ENCODE peak calls at places on chromosomes 3 and 15, in eight cellular contexts. One of them, this sample, is unnamed.

GRCh38 chr15:98360031-98360430 is 288.3 kb upstream of the IGF1R start:
- DNase-seq in thoracic aorta: no peak
- DNase-seq in heart left ventricle: no peak
- DNase-seq in psoas muscle: no peak
- DNase-seq in colonic mucosa: no peak
- DNase-seq in AG04450: no peak
- DNase-seq in neural progenitor cell: no peak
- DNase-seq in GM12864: no peak
- DNase-seq in this sample: no peak

GRCh38 chr3:187839422-187839821 is 94.2 kb upstream of the BCL6 start:
- DNase-seq in heart left ventricle: no peak
- DNase-seq in thoracic aorta: no peak
- DNase-seq in psoas muscle: no peak
- DNase-seq in colonic mucosa: no peak
- DNase-seq in GM12864: no peak
- DNase-seq in neural progenitor cell: no peak
- DNase-seq in AG04450: no peak
- DNase-seq in this sample: no peak

GRCh38 chr3:122692674-122693073 is 12.0 kb downstream of the PARP14 start:
- DNase-seq in heart left ventricle: no peak
- DNase-seq in thoracic aorta: no peak
- DNase-seq in neural progenitor cell: no peak
- DNase-seq in GM12864: no peak
- DNase-seq in colonic mucosa: no peak
- DNase-seq in psoas muscle: no peak
- DNase-seq in AG04450: no peak
- DNase-seq in this sample: no peak

GRCh38 chr15:79282371-79283251 is at the start of gene ANKRD34C:
- DNase-seq in psoas muscle: no peak
- DNase-seq in colonic mucosa: no peak
- DNase-seq in thoracic aorta: no peak
- DNase-seq in heart left ventricle: peak; percentile 58
- DNase-seq in neural progenitor cell: peak; percentile 59
- DNase-seq in GM12864: no peak
- DNase-seq in AG04450: no peak
- DNase-seq in this sample: no peak

GRCh38 chr3:79954756-79955155 is 187.0 kb upstream of the ROBO1 start:
- DNase-seq in psoas muscle: no peak
- DNase-seq in thoracic aorta: no peak
- DNase-seq in colonic mucosa: no peak
- DNase-seq in neural progenitor cell: no peak
- DNase-seq in GM12864: no peak
- DNase-seq in AG04450: no peak
- DNase-seq in heart left ventricle: no peak
- DNase-seq in this sample: no peak

GRCh38 chr3:134333522-134334181 is 40.6 kb downstream of the AMOTL2 start:
- DNase-seq in AG04450: no peak
- DNase-seq in thoracic aorta: no peak
- DNase-seq in heart left ventricle: no peak
- DNase-seq in psoas muscle: no peak
- DNase-seq in colonic mucosa: no peak
- DNase-seq in neural progenitor cell: peak; percentile 91
- DNase-seq in GM12864: no peak
- DNase-seq in this sample: peak; percentile 82

GRCh38 chr3:32840086-32840841 is 22.5 kb downstream of the TRIM71 start:
- DNase-seq in colonic mucosa: no peak
- DNase-seq in AG04450: no peak
- DNase-seq in neural progenitor cell: peak; percentile 90
- DNase-seq in thoracic aorta: no peak
- DNase-seq in GM12864: no peak
- DNase-seq in psoas muscle: no peak
- DNase-seq in heart left ventricle: no peak
- DNase-seq in this sample: no peak

GRCh38 chr3:55485208-55485791 is 1.8 kb downstream of the WNT5A start:
- DNase-seq in psoas muscle: peak; percentile 79
- DNase-seq in GM12864: peak; percentile 42
- DNase-seq in heart left ventricle: peak; percentile 87
- DNase-seq in AG04450: no peak
- DNase-seq in neural progenitor cell: peak; percentile 94
- DNase-seq in colonic mucosa: peak; percentile 75
- DNase-seq in thoracic aorta: no peak
- DNase-seq in this sample: peak; percentile 92

GRCh38 chr3:172836390-172836997 is 86.0 kb downstream of the ECT2 start:
- DNase-seq in colonic mucosa: peak; percentile 45
- DNase-seq in AG04450: no peak
- DNase-seq in neural progenitor cell: peak; percentile 70
- DNase-seq in psoas muscle: no peak
- DNase-seq in thoracic aorta: no peak
- DNase-seq in GM12864: peak; percentile 5
- DNase-seq in heart left ventricle: no peak
- DNase-seq in this sample: peak; percentile 75

GRCh38 chr3:37400945-37401344 is 226.6 kb upstream of the LRRFIP2 start:
- DNase-seq in heart left ventricle: no peak
- DNase-seq in GM12864: no peak
- DNase-seq in AG04450: no peak
- DNase-seq in thoracic aorta: no peak
- DNase-seq in neural progenitor cell: no peak
- DNase-seq in psoas muscle: no peak
- DNase-seq in colonic mucosa: no peak
- DNase-seq in this sample: peak; percentile 11

GRCh38 chr3:136778865-136779264 is 26.7 kb upstream of the STAG1 start:
- DNase-seq in neural progenitor cell: no peak
- DNase-seq in psoas muscle: no peak
- DNase-seq in colonic mucosa: no peak
- DNase-seq in GM12864: no peak
- DNase-seq in thoracic aorta: no peak
- DNase-seq in heart left ventricle: no peak
- DNase-seq in AG04450: no peak
- DNase-seq in this sample: peak; percentile 50

GRCh38 chr3:98449606-98450193 is 13.3 kb upstream of the OR5K1 start:
- DNase-seq in psoas muscle: no peak
- DNase-seq in colonic mucosa: no peak
- DNase-seq in thoracic aorta: no peak
- DNase-seq in GM12864: peak; percentile 21
- DNase-seq in AG04450: no peak
- DNase-seq in neural progenitor cell: no peak
- DNase-seq in heart left ventricle: no peak
- DNase-seq in this sample: no peak

GRCh38 chr3:128950223-128950938 is 43.5 kb downstream of the CFAP92 start:
- DNase-seq in colonic mucosa: peak; percentile 16
- DNase-seq in heart left ventricle: no peak
- DNase-seq in GM12864: no peak
- DNase-seq in psoas muscle: no peak
- DNase-seq in thoracic aorta: no peak
- DNase-seq in neural progenitor cell: peak; percentile 61
- DNase-seq in AG04450: no peak
- DNase-seq in this sample: peak; percentile 40

GRCh38 chr3:120419797-120420196 is 31.0 kb downstream of the FSTL1 start:
- DNase-seq in heart left ventricle: no peak
- DNase-seq in neural progenitor cell: no peak
- DNase-seq in GM12864: no peak
- DNase-seq in thoracic aorta: no peak
- DNase-seq in colonic mucosa: no peak
- DNase-seq in AG04450: no peak
- DNase-seq in psoas muscle: no peak
- DNase-seq in this sample: no peak

GRCh38 chr3:114179575-114179974 is 723 bp upstream of the DRD3 start:
- DNase-seq in colonic mucosa: no peak
- DNase-seq in psoas muscle: no peak
- DNase-seq in AG04450: peak; percentile 2
- DNase-seq in neural progenitor cell: peak; percentile 39
- DNase-seq in heart left ventricle: no peak
- DNase-seq in thoracic aorta: no peak
- DNase-seq in GM12864: no peak
- DNase-seq in this sample: peak; percentile 53
- TF ChIP-seq CTCF in colonic mucosa: no peak
- TF ChIP-seq CTCF in psoas muscle: no peak
- TF ChIP-seq CTCF in AG04450: peak; percentile 44
- TF ChIP-seq CTCF in neural progenitor cell: peak; percentile 53
- TF ChIP-seq CTCF in heart left ventricle: no peak
- TF ChIP-seq CTCF in thoracic aorta: no peak
- TF ChIP-seq CTCF in GM12864: peak; percentile 45
- TF ChIP-seq CTCF in this sample: peak; percentile 43

DNA sequence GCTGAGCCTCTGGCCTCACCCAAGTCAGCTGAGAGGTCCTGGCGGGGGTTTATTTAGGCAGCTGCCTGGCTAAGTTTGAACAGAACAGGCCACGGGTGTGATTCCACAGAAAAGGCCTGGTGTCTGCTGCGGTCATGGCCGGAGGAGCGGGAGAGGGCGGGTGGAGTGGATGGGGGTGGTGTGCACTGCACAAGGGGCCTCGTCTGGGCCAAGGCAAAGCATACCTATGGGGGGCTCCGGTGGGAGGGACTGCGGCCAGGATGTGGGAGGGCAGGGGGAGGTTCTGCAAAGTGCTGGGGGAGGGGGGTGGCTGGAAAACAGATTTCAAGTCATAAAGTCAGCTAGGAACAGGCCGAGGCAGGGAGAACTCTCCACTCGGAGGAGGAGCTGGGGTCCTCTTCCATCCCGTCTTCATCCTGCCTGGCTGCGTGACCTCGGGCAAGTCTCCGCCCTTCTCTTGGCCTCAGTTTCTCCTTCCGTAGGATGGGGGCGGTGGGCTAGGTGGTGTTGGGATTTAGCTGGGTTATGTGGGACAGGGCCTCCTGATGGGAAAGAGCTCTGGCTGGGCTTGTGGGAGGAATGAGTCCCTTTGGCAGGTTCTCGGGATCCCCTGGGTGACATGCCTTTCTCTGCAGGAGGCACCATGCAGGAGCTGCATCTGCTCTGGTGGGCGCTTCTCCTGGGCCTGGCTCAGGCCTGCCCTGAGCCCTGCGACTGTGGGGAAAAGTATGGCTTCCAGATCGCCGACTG is 881 bp downstream of the ISLR start:
- DNase-seq in colonic mucosa: no peak
- DNase-seq in thoracic aorta: no peak
- DNase-seq in neural progenitor cell: no peak
- DNase-seq in psoas muscle: no peak
- DNase-seq in AG04450: no peak
- DNase-seq in GM12864: no peak
- DNase-seq in heart left ventricle: peak; percentile 73
- DNase-seq in this sample: peak; percentile 42
- H3K4me3 ChIP-seq in colonic mucosa: no peak overlapping the region
- H3K4me3 ChIP-seq in thoracic aorta: peak overlapping the region; percentile 52
- H3K4me3 ChIP-seq in neural progenitor cell: no peak overlapping the region
- H3K4me3 ChIP-seq in psoas muscle: peak overlapping the region; percentile 34
- H3K4me3 ChIP-seq in AG04450: no peak overlapping the region
- H3K4me3 ChIP-seq in GM12864: no peak overlapping the region
- H3K4me3 ChIP-seq in heart left ventricle: peak overlapping the region; percentile 56
- H3K4me3 ChIP-seq in this sample: no peak overlapping the region

GRCh38 chr3:126837773-126838172 is 133.7 kb downstream of the CHCHD6 start:
- DNase-seq in colonic mucosa: no peak
- DNase-seq in GM12864: no peak
- DNase-seq in psoas muscle: no peak
- DNase-seq in heart left ventricle: no peak
- DNase-seq in thoracic aorta: no peak
- DNase-seq in AG04450: no peak
- DNase-seq in neural progenitor cell: no peak
- DNase-seq in this sample: no peak

GRCh38 chr3:126832933-126833332 is 128.9 kb downstream of the CHCHD6 start:
- DNase-seq in heart left ventricle: no peak
- DNase-seq in psoas muscle: no peak
- DNase-seq in neural progenitor cell: no peak
- DNase-seq in GM12864: no peak
- DNase-seq in thoracic aorta: no peak
- DNase-seq in AG04450: no peak
- DNase-seq in colonic mucosa: no peak
- DNase-seq in this sample: no peak

GRCh38 chr3:126834596-126835471 is 130.8 kb downstream of the CHCHD6 start:
- DNase-seq in neural progenitor cell: no peak
- DNase-seq in heart left ventricle: no peak
- DNase-seq in psoas muscle: no peak
- DNase-seq in thoracic aorta: no peak
- DNase-seq in colonic mucosa: no peak
- DNase-seq in AG04450: no peak
- DNase-seq in GM12864: no peak
- DNase-seq in this sample: no peak

GRCh38 chr3:126836220-126836860 is 132.3 kb downstream of the CHCHD6 start:
- DNase-seq in colonic mucosa: no peak
- DNase-seq in psoas muscle: no peak
- DNase-seq in neural progenitor cell: no peak
- DNase-seq in heart left ventricle: no peak
- DNase-seq in GM12864: no peak
- DNase-seq in thoracic aorta: no peak
- DNase-seq in AG04450: no peak
- DNase-seq in this sample: no peak

GRCh38 chr3:126835472-126836219 is 131.6 kb downstream of the CHCHD6 start:
- DNase-seq in colonic mucosa: no peak
- DNase-seq in neural progenitor cell: no peak
- DNase-seq in thoracic aorta: no peak
- DNase-seq in AG04450: peak; percentile 37
- DNase-seq in GM12864: no peak
- DNase-seq in heart left ventricle: no peak
- DNase-seq in psoas muscle: no peak
- DNase-seq in this sample: peak; percentile 33
- TF ChIP-seq CTCF in colonic mucosa: no peak
- TF ChIP-seq CTCF in neural progenitor cell: peak; percentile 20
- TF ChIP-seq CTCF in thoracic aorta: no peak
- TF ChIP-seq CTCF in AG04450: peak; percentile 58
- TF ChIP-seq CTCF in GM12864: no peak
- TF ChIP-seq CTCF in heart left ventricle: no peak
- TF ChIP-seq CTCF in psoas muscle: no peak
- TF ChIP-seq CTCF in this sample: peak; percentile 29

GRCh38 chr3:195209836-195210551 is 61.0 kb downstream of the XXYLT1 start:
- DNase-seq in psoas muscle: peak; percentile 76
- DNase-seq in GM12864: no peak
- DNase-seq in thoracic aorta: no peak
- DNase-seq in heart left ventricle: peak; percentile 73
- DNase-seq in AG04450: no peak
- DNase-seq in colonic mucosa: peak; percentile 37
- DNase-seq in neural progenitor cell: no peak
- DNase-seq in this sample: peak; percentile 81

GRCh38 chr3:195208183-195208582 is 62.8 kb downstream of the XXYLT1 start:
- DNase-seq in psoas muscle: no peak
- DNase-seq in colonic mucosa: peak; percentile 18
- DNase-seq in GM12864: peak; percentile 75
- DNase-seq in thoracic aorta: no peak
- DNase-seq in heart left ventricle: no peak
- DNase-seq in neural progenitor cell: no peak
- DNase-seq in AG04450: no peak
- DNase-seq in this sample: no peak

GRCh38 chr3:195207731-195208130 is 63.2 kb downstream of the XXYLT1 start:
- DNase-seq in AG04450: no peak
- DNase-seq in thoracic aorta: no peak
- DNase-seq in colonic mucosa: peak; percentile 13
- DNase-seq in heart left ventricle: no peak
- DNase-seq in GM12864: no peak
- DNase-seq in neural progenitor cell: no peak
- DNase-seq in psoas muscle: no peak
- DNase-seq in this sample: no peak

GRCh38 chr3:195209083-195209835 is 61.7 kb downstream of the XXYLT1 start:
- DNase-seq in thoracic aorta: no peak
- DNase-seq in neural progenitor cell: no peak
- DNase-seq in GM12864: no peak
- DNase-seq in heart left ventricle: peak; percentile 71
- DNase-seq in psoas muscle: peak; percentile 53
- DNase-seq in AG04450: no peak
- DNase-seq in colonic mucosa: peak; percentile 18
- DNase-seq in this sample: no peak

DNA sequence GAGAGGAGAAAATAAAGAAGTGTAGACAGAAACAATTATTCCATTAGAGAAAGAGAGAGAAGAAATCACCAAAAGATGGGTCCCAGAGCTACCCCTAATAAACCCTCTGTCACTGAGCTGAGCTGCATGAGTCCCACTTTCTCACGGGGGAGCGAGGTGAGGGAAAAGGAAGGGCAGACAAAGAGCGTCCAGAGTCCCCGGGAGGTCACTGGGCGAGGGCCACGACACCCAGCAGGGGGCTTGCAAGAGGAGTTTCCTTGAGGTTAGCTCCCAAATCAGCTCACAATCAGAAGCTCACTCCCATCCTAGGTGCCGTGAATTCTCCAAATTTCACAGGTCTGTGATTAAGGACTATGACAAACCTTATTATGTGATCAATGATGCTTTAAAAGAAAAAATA is 62.3 kb downstream of the XXYLT1 start:
- DNase-seq in neural progenitor cell: no peak
- DNase-seq in AG04450: no peak
- DNase-seq in thoracic aorta: no peak
- DNase-seq in colonic mucosa: peak; percentile 17
- DNase-seq in psoas muscle: no peak
- DNase-seq in GM12864: no peak
- DNase-seq in heart left ventricle: no peak
- DNase-seq in this sample: no peak
- H3K4me3 ChIP-seq in neural progenitor cell: no peak overlapping the region
- H3K4me3 ChIP-seq in AG04450: no peak overlapping the region
- H3K4me3 ChIP-seq in thoracic aorta: no peak overlapping the region
- H3K4me3 ChIP-seq in colonic mucosa: no peak overlapping the region
- H3K4me3 ChIP-seq in psoas muscle: no peak overlapping the region
- H3K4me3 ChIP-seq in GM12864: no peak overlapping the region
- H3K4me3 ChIP-seq in heart left ventricle: no peak overlapping the region
- H3K4me3 ChIP-seq in this sample: no peak overlapping the region